ENCODE peak calls at places on chromosomes 16 and 17, in four cellular contexts. One of them, this sample, is unnamed. For H3K4me1 and H3K9me3, the result is how much of the 10 kb centered on the place peaks cover.

GRCh38 chr17:74712756-74713155 is at the start of gene CD300LF:
- DNase-seq in heart left ventricle: peak
- DNase-seq in OCI-LY7: no peak
- DNase-seq in effector memory CD4-positive, alpha-beta T cell: no peak
- DNase-seq in this sample: no peak

GRCh38 chr17:43846963-43847369 is at the start of gene CD300LG:
- DNase-seq in OCI-LY7: no peak
- DNase-seq in heart left ventricle: peak
- DNase-seq in effector memory CD4-positive, alpha-beta T cell: no peak
- DNase-seq in this sample: no peak

GRCh38 chr16:4936991-4937781 is at the start of gene PPL:
- DNase-seq in effector memory CD4-positive, alpha-beta T cell: no peak
- DNase-seq in OCI-LY7: no peak
- DNase-seq in heart left ventricle: peak
- DNase-seq in this sample: peak

GRCh38 chr17:42276359-42276608 is at the start of gene STAT5B:
- DNase-seq in effector memory CD4-positive, alpha-beta T cell: peak
- DNase-seq in heart left ventricle: peak
- DNase-seq in OCI-LY7: peak
- DNase-seq in this sample: peak

GRCh38 chr16:29862383-29862883 is 593 bp downstream of the CDIPT start:
- DNase-seq in heart left ventricle: peak
- DNase-seq in OCI-LY7: no peak
- DNase-seq in effector memory CD4-positive, alpha-beta T cell: no peak
- DNase-seq in this sample: no peak

GRCh38 chr17:43832168-43832975 is 574 bp downstream of the MPP3 start:
- DNase-seq in OCI-LY7: no peak
- DNase-seq in effector memory CD4-positive, alpha-beta T cell: no peak
- DNase-seq in heart left ventricle: peak
- DNase-seq in this sample: peak

GRCh38 chr16:27383511-27384243 is 18.3 kb upstream of the IL21R start:
- DNase-seq in heart left ventricle: peak
- DNase-seq in effector memory CD4-positive, alpha-beta T cell: no peak
- DNase-seq in OCI-LY7: no peak
- DNase-seq in this sample: no peak

GRCh38 chr17:1007310-1008007 is 10.5 kb downstream of the TIMM22 start:
- DNase-seq in heart left ventricle: no peak
- DNase-seq in effector memory CD4-positive, alpha-beta T cell: no peak
- DNase-seq in OCI-LY7: no peak
- DNase-seq in this sample: no peak

GRCh38 chr17:78250891-78251772 is 19.7 kb downstream of the TMEM235 start:
- DNase-seq in OCI-LY7: peak
- DNase-seq in effector memory CD4-positive, alpha-beta T cell: peak
- DNase-seq in heart left ventricle: peak
- DNase-seq in this sample: peak

GRCh38 chr16:89369266-89369895 is 121.0 kb downstream of the ANKRD11 start:
- DNase-seq in heart left ventricle: no peak
- DNase-seq in effector memory CD4-positive, alpha-beta T cell: no peak
- DNase-seq in OCI-LY7: no peak
- DNase-seq in this sample: no peak

GRCh38 chr17:63477471-63478440 is 895 bp downstream of the ACE start:
- DNase-seq in heart left ventricle: no peak
- DNase-seq in OCI-LY7: no peak
- DNase-seq in effector memory CD4-positive, alpha-beta T cell: no peak
- DNase-seq in this sample: no peak

GRCh38 chr16:11553371-11553770 is 33.3 kb downstream of the LITAF start:
- DNase-seq in effector memory CD4-positive, alpha-beta T cell: no peak
- DNase-seq in OCI-LY7: no peak
- DNase-seq in heart left ventricle: no peak
- DNase-seq in this sample: no peak

GRCh38 chr17:64406321-64407200 is 15.9 kb upstream of the PECAM1 start:
- DNase-seq in OCI-LY7: peak
- DNase-seq in effector memory CD4-positive, alpha-beta T cell: no peak
- DNase-seq in heart left ventricle: no peak
- DNase-seq in this sample: no peak

GRCh38 chr17:78355701-78356100 is 4.2 kb downstream of the SOCS3 start:
- DNase-seq in OCI-LY7: no peak
- DNase-seq in heart left ventricle: no peak
- DNase-seq in effector memory CD4-positive, alpha-beta T cell: no peak
- DNase-seq in this sample: no peak

GRCh38 chr16:54342966-54343365 is 56.4 kb upstream of the IRX3 start:
- DNase-seq in effector memory CD4-positive, alpha-beta T cell: no peak
- DNase-seq in OCI-LY7: no peak
- DNase-seq in heart left ventricle: no peak
- DNase-seq in this sample: no peak

GRCh38 chr16:17309510-17309909 is 161.2 kb downstream of the XYLT1 start:
- DNase-seq in heart left ventricle: no peak
- DNase-seq in effector memory CD4-positive, alpha-beta T cell: no peak
- DNase-seq in OCI-LY7: no peak
- DNase-seq in this sample: no peak

GRCh38 chr16:30016555-30017276 is 5.9 kb upstream of the DOC2A start:
- DNase-seq in OCI-LY7: no peak
- DNase-seq in effector memory CD4-positive, alpha-beta T cell: no peak
- DNase-seq in heart left ventricle: no peak
- DNase-seq in this sample: no peak

GRCh38 chr17:59620518-59621259 is 994 bp downstream of the CLTC start:
- DNase-seq in heart left ventricle: peak
- DNase-seq in effector memory CD4-positive, alpha-beta T cell: peak
- DNase-seq in OCI-LY7: peak
- DNase-seq in this sample: peak

GRCh38 chr17:8237175-8237574 is 10.7 kb downstream of the CTC1 start:
- DNase-seq in OCI-LY7: no peak
- DNase-seq in effector memory CD4-positive, alpha-beta T cell: no peak
- DNase-seq in heart left ventricle: no peak
- DNase-seq in this sample: no peak

GRCh38 chr17:44487170-44487569 is 16.0 kb downstream of the GPATCH8 start:
- DNase-seq in effector memory CD4-positive, alpha-beta T cell: no peak
- DNase-seq in heart left ventricle: no peak
- DNase-seq in OCI-LY7: no peak
- DNase-seq in this sample: no peak

GRCh38 chr17:78862073-78863023 is 21.7 kb upstream of the USP36 start:
- DNase-seq in OCI-LY7: no peak
- DNase-seq in heart left ventricle: peak
- DNase-seq in effector memory CD4-positive, alpha-beta T cell: no peak
- DNase-seq in this sample: peak

GRCh38 chr16:80092686-80093085 is 448.1 kb upstream of the DYNLRB2 start:
- DNase-seq in effector memory CD4-positive, alpha-beta T cell: no peak
- DNase-seq in heart left ventricle: no peak
- DNase-seq in OCI-LY7: no peak
- DNase-seq in this sample: no peak

GRCh38 chr17:63446981-63447687 is 1.0 kb upstream of the CYB561 start:
- DNase-seq in heart left ventricle: no peak
- DNase-seq in OCI-LY7: no peak
- DNase-seq in effector memory CD4-positive, alpha-beta T cell: peak
- DNase-seq in this sample: no peak

GRCh38 chr17:77995146-77995852 is 36.8 kb downstream of the TNRC6C start:
- DNase-seq in OCI-LY7: no peak
- DNase-seq in heart left ventricle: peak
- DNase-seq in effector memory CD4-positive, alpha-beta T cell: no peak
- DNase-seq in this sample: no peak

GRCh38 chr17:79246226-79246794 is 171.7 kb downstream of the ENGASE start:
- DNase-seq in OCI-LY7: no peak
- DNase-seq in heart left ventricle: no peak
- DNase-seq in effector memory CD4-positive, alpha-beta T cell: no peak
- DNase-seq in this sample: no peak

GRCh38 chr17:10156579-10157488 is 41.6 kb downstream of the GAS7 start:
- DNase-seq in effector memory CD4-positive, alpha-beta T cell: no peak
- DNase-seq in heart left ventricle: peak
- DNase-seq in OCI-LY7: no peak
- DNase-seq in this sample: no peak

GRCh38 chr16:66523861-66524354 is 26.0 kb downstream of the TK2 start:
- DNase-seq in OCI-LY7: peak
- DNase-seq in heart left ventricle: no peak
- DNase-seq in effector memory CD4-positive, alpha-beta T cell: peak
- DNase-seq in this sample: no peak
- H3K4me1 ChIP-seq in OCI-LY7: half or more
- H3K4me1 ChIP-seq in heart left ventricle: under half
- H3K4me1 ChIP-seq in effector memory CD4-positive, alpha-beta T cell: half or more
- H3K4me1 ChIP-seq in this sample: under half

GRCh38 chr17:57819273-57819672 is 30.6 kb downstream of the MRPS23 start:
- DNase-seq in OCI-LY7: no peak
- DNase-seq in heart left ventricle: no peak
- DNase-seq in effector memory CD4-positive, alpha-beta T cell: no peak
- DNase-seq in this sample: no peak
- H3K27ac ChIP-seq in OCI-LY7: no peak
- H3K27ac ChIP-seq in heart left ventricle: no peak
- H3K27ac ChIP-seq in effector memory CD4-positive, alpha-beta T cell: no peak
- H3K27ac ChIP-seq in this sample: no peak

GRCh38 chr16:35480361-35480760 is 2020.9 kb downstream of the TP53TG3F start:
- DNase-seq in heart left ventricle: no peak
- DNase-seq in OCI-LY7: no peak
- DNase-seq in effector memory CD4-positive, alpha-beta T cell: no peak
- DNase-seq in this sample: no peak
- H3K9me3 ChIP-seq in heart left ventricle: under half
- H3K9me3 ChIP-seq in OCI-LY7: under half
- H3K9me3 ChIP-seq in effector memory CD4-positive, alpha-beta T cell: under half
- H3K9me3 ChIP-seq in this sample: under half

GRCh38 chr16:23255000-23255399 is 47.1 kb upstream of the SCNN1B start:
- DNase-seq in effector memory CD4-positive, alpha-beta T cell: no peak
- DNase-seq in heart left ventricle: no peak
- DNase-seq in OCI-LY7: no peak
- DNase-seq in this sample: no peak
- H3K4me1 ChIP-seq in effector memory CD4-positive, alpha-beta T cell: under half
- H3K4me1 ChIP-seq in heart left ventricle: under half
- H3K4me1 ChIP-seq in OCI-LY7: under half
- H3K4me1 ChIP-seq in this sample: under half

GRCh38 chr17:57539528-57540301 is 205.4 kb downstream of the CCDC182 start:
- DNase-seq in effector memory CD4-positive, alpha-beta T cell: no peak
- DNase-seq in OCI-LY7: no peak
- DNase-seq in heart left ventricle: no peak
- DNase-seq in this sample: no peak
- H3K27ac ChIP-seq in effector memory CD4-positive, alpha-beta T cell: no peak
- H3K27ac ChIP-seq in OCI-LY7: no peak
- H3K27ac ChIP-seq in heart left ventricle: no peak
- H3K27ac ChIP-seq in this sample: no peak

GRCh38 chr16:35452471-35452870 is 1993.1 kb downstream of the TP53TG3F start:
- DNase-seq in OCI-LY7: no peak
- DNase-seq in heart left ventricle: no peak
- DNase-seq in effector memory CD4-positive, alpha-beta T cell: no peak
- DNase-seq in this sample: no peak
- H3K9me3 ChIP-seq in OCI-LY7: under half
- H3K9me3 ChIP-seq in heart left ventricle: under half
- H3K9me3 ChIP-seq in effector memory CD4-positive, alpha-beta T cell: under half
- H3K9me3 ChIP-seq in this sample: under half